ENCODE peak calls at places on chromosomes 7 and 10, in seven cellular contexts. One of them, this sample, is unnamed.

GRCh38 chr10:120891367-120891766 is 40.2 kb downstream of the WDR11 start:
- DNase-seq in neuronal stem cell: no peak
- DNase-seq in IMR-90: peak; percentile 49
- DNase-seq in H1: no peak
- DNase-seq in mesenchymal stem cell: peak; percentile 42
- DNase-seq in mesendoderm: peak; percentile 3
- DNase-seq in H9: no peak
- DNase-seq in this sample: no peak

GRCh38 chr7:47357863-47358262 is 224.0 kb downstream of the TNS3 start:
- DNase-seq in mesendoderm: no peak
- DNase-seq in H9: no peak
- DNase-seq in H1: no peak
- DNase-seq in neuronal stem cell: no peak
- DNase-seq in IMR-90: no peak
- DNase-seq in mesenchymal stem cell: no peak
- DNase-seq in this sample: no peak

GRCh38 chr10:83078160-83078559 is 1061.1 kb upstream of the GHITM start:
- DNase-seq in mesenchymal stem cell: no peak
- DNase-seq in neuronal stem cell: no peak
- DNase-seq in H9: no peak
- DNase-seq in mesendoderm: peak; percentile 57
- DNase-seq in IMR-90: no peak
- DNase-seq in H1: peak; percentile 36
- DNase-seq in this sample: no peak

GRCh38 chr10:29083096-29083495 is 205.8 kb upstream of the LYZL1 start:
- DNase-seq in mesenchymal stem cell: no peak
- DNase-seq in neuronal stem cell: no peak
- DNase-seq in IMR-90: no peak
- DNase-seq in H9: no peak
- DNase-seq in mesendoderm: no peak
- DNase-seq in H1: no peak
- DNase-seq in this sample: no peak

GRCh38 chr7:132776105-132776504 is 199.8 kb upstream of the PLXNA4 start:
- DNase-seq in mesendoderm: no peak
- DNase-seq in IMR-90: no peak
- DNase-seq in H1: no peak
- DNase-seq in neuronal stem cell: no peak
- DNase-seq in H9: no peak
- DNase-seq in mesenchymal stem cell: no peak
- DNase-seq in this sample: no peak

GRCh38 chr10:110336111-110336721 is 31.5 kb upstream of the SMNDC1 start:
- DNase-seq in H1: no peak
- DNase-seq in mesendoderm: peak; percentile 57
- DNase-seq in mesenchymal stem cell: peak; percentile 82
- DNase-seq in neuronal stem cell: peak; percentile 58
- DNase-seq in IMR-90: peak; percentile 98
- DNase-seq in H9: peak; percentile 46
- DNase-seq in this sample: peak; percentile 39

GRCh38 chr7:25763461-25763860 is 388.5 kb upstream of the NFE2L3 start:
- DNase-seq in mesendoderm: no peak
- DNase-seq in H9: no peak
- DNase-seq in H1: no peak
- DNase-seq in mesenchymal stem cell: no peak
- DNase-seq in neuronal stem cell: no peak
- DNase-seq in IMR-90: no peak
- DNase-seq in this sample: peak; percentile 50

GRCh38 chr7:69358163-69358821 is 240.0 kb upstream of the AUTS2 start:
- DNase-seq in neuronal stem cell: no peak
- DNase-seq in H9: peak; percentile 31
- DNase-seq in mesenchymal stem cell: no peak
- DNase-seq in H1: no peak
- DNase-seq in mesendoderm: peak; percentile 45
- DNase-seq in IMR-90: no peak
- DNase-seq in this sample: no peak

GRCh38 chr7:25349283-25349682 is 121.0 kb upstream of the NPVF start:
- DNase-seq in H1: no peak
- DNase-seq in IMR-90: no peak
- DNase-seq in H9: no peak
- DNase-seq in mesendoderm: peak; percentile 18
- DNase-seq in neuronal stem cell: no peak
- DNase-seq in mesenchymal stem cell: no peak
- DNase-seq in this sample: no peak

GRCh38 chr10:80461208-80462183 is 7.4 kb downstream of the TSPAN14 start:
- DNase-seq in IMR-90: no peak
- DNase-seq in mesenchymal stem cell: no peak
- DNase-seq in mesendoderm: no peak
- DNase-seq in H9: no peak
- DNase-seq in H1: no peak
- DNase-seq in neuronal stem cell: no peak
- DNase-seq in this sample: peak; percentile 45

GRCh38 chr7:112144284-112145059 is 61.7 kb downstream of the DOCK4 start:
- DNase-seq in mesenchymal stem cell: no peak
- DNase-seq in neuronal stem cell: no peak
- DNase-seq in IMR-90: peak; percentile 17
- DNase-seq in mesendoderm: no peak
- DNase-seq in H9: no peak
- DNase-seq in H1: no peak
- DNase-seq in this sample: no peak

GRCh38 chr10:59387951-59388431 is 25.6 kb upstream of the FAM13C start:
- DNase-seq in mesenchymal stem cell: peak; percentile 93
- DNase-seq in H1: no peak
- DNase-seq in mesendoderm: no peak
- DNase-seq in IMR-90: peak; percentile 90
- DNase-seq in H9: no peak
- DNase-seq in neuronal stem cell: peak; percentile 80
- DNase-seq in this sample: no peak

GRCh38 chr7:117769085-117769484 is 104.2 kb downstream of the CTTNBP2 start:
- DNase-seq in H1: no peak
- DNase-seq in mesenchymal stem cell: no peak
- DNase-seq in H9: no peak
- DNase-seq in IMR-90: no peak
- DNase-seq in neuronal stem cell: no peak
- DNase-seq in mesendoderm: no peak
- DNase-seq in this sample: no peak

GRCh38 chr7:117771756-117772155 is 101.5 kb downstream of the CTTNBP2 start:
- DNase-seq in H9: no peak
- DNase-seq in neuronal stem cell: no peak
- DNase-seq in H1: no peak
- DNase-seq in mesenchymal stem cell: no peak
- DNase-seq in mesendoderm: no peak
- DNase-seq in IMR-90: no peak
- DNase-seq in this sample: no peak

GRCh38 chr7:117775826-117776623 is 97.2 kb downstream of the CTTNBP2 start:
- DNase-seq in IMR-90: no peak
- DNase-seq in mesendoderm: no peak
- DNase-seq in H9: no peak
- DNase-seq in mesenchymal stem cell: no peak
- DNase-seq in neuronal stem cell: no peak
- DNase-seq in H1: no peak
- DNase-seq in this sample: no peak

GRCh38 chr7:117774943-117775342 is 98.3 kb downstream of the CTTNBP2 start:
- DNase-seq in IMR-90: no peak
- DNase-seq in mesenchymal stem cell: no peak
- DNase-seq in H1: no peak
- DNase-seq in neuronal stem cell: no peak
- DNase-seq in mesendoderm: no peak
- DNase-seq in H9: no peak
- DNase-seq in this sample: no peak

GRCh38 chr7:117772416-117772815 is 100.8 kb downstream of the CTTNBP2 start:
- DNase-seq in mesendoderm: no peak
- DNase-seq in IMR-90: no peak
- DNase-seq in H9: no peak
- DNase-seq in H1: no peak
- DNase-seq in mesenchymal stem cell: no peak
- DNase-seq in neuronal stem cell: no peak
- DNase-seq in this sample: no peak
- H3K18ac ChIP-seq in mesendoderm: no peak overlapping the region
- H3K18ac ChIP-seq in IMR-90: no peak overlapping the region
- H3K18ac ChIP-seq in H9: no peak overlapping the region
- H3K18ac ChIP-seq in H1: no peak overlapping the region
- H3K18ac ChIP-seq in mesenchymal stem cell: no peak overlapping the region
- H3K18ac ChIP-seq in neuronal stem cell: no peak overlapping the region
- H3K18ac ChIP-seq in this sample: no peak overlapping the region

GRCh38 chr7:157900011-157900410 is 563.2 kb downstream of the DNAJB6 start:
- DNase-seq in H1: no peak
- DNase-seq in mesenchymal stem cell: no peak
- DNase-seq in neuronal stem cell: no peak
- DNase-seq in IMR-90: no peak
- DNase-seq in mesendoderm: no peak
- DNase-seq in H9: no peak
- DNase-seq in this sample: no peak

GRCh38 chr7:157898802-157899201 is 562.0 kb downstream of the DNAJB6 start:
- DNase-seq in mesenchymal stem cell: no peak
- DNase-seq in IMR-90: no peak
- DNase-seq in neuronal stem cell: no peak
- DNase-seq in H1: no peak
- DNase-seq in mesendoderm: no peak
- DNase-seq in H9: no peak
- DNase-seq in this sample: no peak

GRCh38 chr7:157895520-157896375 is 558.9 kb downstream of the DNAJB6 start:
- DNase-seq in H9: no peak
- DNase-seq in mesenchymal stem cell: no peak
- DNase-seq in H1: no peak
- DNase-seq in IMR-90: no peak
- DNase-seq in neuronal stem cell: no peak
- DNase-seq in mesendoderm: no peak
- DNase-seq in this sample: no peak

GRCh38 chr7:157897686-157898085 is 560.9 kb downstream of the DNAJB6 start:
- DNase-seq in H9: no peak
- DNase-seq in neuronal stem cell: no peak
- DNase-seq in IMR-90: no peak
- DNase-seq in mesenchymal stem cell: no peak
- DNase-seq in H1: no peak
- DNase-seq in mesendoderm: no peak
- DNase-seq in this sample: no peak

DNA sequence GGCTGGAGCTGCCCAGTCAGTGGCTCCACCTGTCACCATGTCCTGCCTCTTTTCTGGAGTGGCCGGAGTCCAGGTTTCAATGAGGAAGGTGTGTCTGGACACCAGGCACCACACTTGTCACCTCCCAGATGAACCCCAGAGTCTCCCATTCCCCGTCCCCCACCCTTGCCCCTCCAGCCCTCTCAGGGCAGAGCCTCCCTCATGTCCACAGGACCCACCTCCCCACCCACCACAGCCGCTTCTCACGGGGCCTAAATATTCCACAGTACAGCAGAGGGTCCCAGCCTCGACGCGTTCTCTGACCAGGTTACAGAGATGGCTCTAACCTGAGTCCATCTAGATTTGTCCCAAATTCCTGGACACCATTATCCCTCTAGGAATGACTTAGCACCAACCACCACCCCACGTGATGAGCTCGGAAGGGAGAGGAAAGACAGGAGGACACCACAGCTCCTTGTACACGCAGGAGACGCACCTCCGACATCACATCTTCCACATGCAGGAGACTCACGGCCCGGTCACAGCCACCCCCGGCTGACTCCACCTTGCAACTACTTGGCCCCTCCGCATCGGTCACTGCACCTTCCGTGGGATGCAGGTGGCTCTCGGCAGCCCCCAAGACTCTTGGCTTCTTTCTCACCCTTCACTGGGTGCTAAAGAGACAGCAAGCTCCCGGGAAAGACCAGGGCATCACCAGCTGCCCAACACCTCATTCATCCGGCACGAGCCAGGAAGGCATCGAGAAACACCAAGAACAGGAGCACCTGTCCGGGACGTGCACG is 560.2 kb downstream of the DNAJB6 start:
- DNase-seq in mesendoderm: no peak
- DNase-seq in IMR-90: no peak
- DNase-seq in H9: no peak
- DNase-seq in mesenchymal stem cell: no peak
- DNase-seq in neuronal stem cell: no peak
- DNase-seq in H1: no peak
- DNase-seq in this sample: no peak
- H3K18ac ChIP-seq in mesendoderm: no peak overlapping the region
- H3K18ac ChIP-seq in IMR-90: no peak overlapping the region
- H3K18ac ChIP-seq in H9: no peak overlapping the region
- H3K18ac ChIP-seq in mesenchymal stem cell: no peak overlapping the region
- H3K18ac ChIP-seq in neuronal stem cell: peak overlapping the region; percentile 24
- H3K18ac ChIP-seq in H1: no peak overlapping the region
- H3K18ac ChIP-seq in this sample: no peak overlapping the region

DNA sequence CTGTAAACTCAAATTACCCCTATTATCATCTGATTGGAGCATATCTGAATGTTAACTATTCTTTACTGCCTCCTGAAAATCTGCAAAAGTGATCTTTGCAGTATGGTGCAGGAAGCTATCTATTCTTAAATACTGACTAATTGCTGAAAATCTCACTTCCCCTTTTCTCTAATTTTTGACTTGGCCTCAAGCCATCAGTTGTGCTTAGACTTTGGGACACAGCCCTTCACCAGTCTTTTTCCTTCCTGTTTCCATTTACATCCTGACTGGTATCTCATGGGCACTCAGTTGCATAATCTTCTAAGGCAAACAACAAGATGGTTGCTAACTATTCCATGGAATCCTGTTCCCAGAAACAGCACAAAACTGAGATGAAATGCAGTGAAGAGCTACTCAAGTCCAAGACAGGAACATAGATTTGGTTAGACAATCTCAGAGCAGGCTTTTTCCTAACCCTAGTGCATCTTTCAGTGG is 228.5 kb downstream of the SORCS1 start:
- DNase-seq in mesenchymal stem cell: no peak
- DNase-seq in H1: no peak
- DNase-seq in IMR-90: no peak
- DNase-seq in H9: no peak
- DNase-seq in neuronal stem cell: no peak
- DNase-seq in mesendoderm: no peak
- DNase-seq in this sample: no peak
- H3K18ac ChIP-seq in mesenchymal stem cell: no peak overlapping the region
- H3K18ac ChIP-seq in H1: no peak overlapping the region
- H3K18ac ChIP-seq in IMR-90: no peak overlapping the region
- H3K18ac ChIP-seq in H9: no peak overlapping the region
- H3K18ac ChIP-seq in neuronal stem cell: no peak overlapping the region
- H3K18ac ChIP-seq in mesendoderm: no peak overlapping the region
- H3K18ac ChIP-seq in this sample: no peak overlapping the region

GRCh38 chr7:138074121-138074520 is 2.1 kb upstream of the AKR1D1 start:
- DNase-seq in mesenchymal stem cell: no peak
- DNase-seq in mesendoderm: peak; percentile 3
- DNase-seq in H1: no peak
- DNase-seq in H9: no peak
- DNase-seq in IMR-90: no peak
- DNase-seq in neuronal stem cell: no peak
- DNase-seq in this sample: no peak

GRCh38 chr7:138074540-138074939 is 1.7 kb upstream of the AKR1D1 start:
- DNase-seq in mesenchymal stem cell: no peak
- DNase-seq in IMR-90: no peak
- DNase-seq in mesendoderm: no peak
- DNase-seq in H1: no peak
- DNase-seq in neuronal stem cell: no peak
- DNase-seq in H9: no peak
- DNase-seq in this sample: no peak

GRCh38 chr7:138075350-138075749 is 909 bp upstream of the AKR1D1 start:
- DNase-seq in H9: no peak
- DNase-seq in H1: no peak
- DNase-seq in mesenchymal stem cell: no peak
- DNase-seq in IMR-90: no peak
- DNase-seq in mesendoderm: no peak
- DNase-seq in neuronal stem cell: no peak
- DNase-seq in this sample: no peak

GRCh38 chr7:138070908-138071307 is 5.4 kb upstream of the AKR1D1 start:
- DNase-seq in H1: no peak
- DNase-seq in neuronal stem cell: no peak
- DNase-seq in mesendoderm: no peak
- DNase-seq in H9: no peak
- DNase-seq in mesenchymal stem cell: no peak
- DNase-seq in IMR-90: no peak
- DNase-seq in this sample: no peak

GRCh38 chr7:138072726-138073125 is 3.5 kb upstream of the AKR1D1 start:
- DNase-seq in H1: peak; percentile 36
- DNase-seq in mesenchymal stem cell: no peak
- DNase-seq in H9: peak; percentile 66
- DNase-seq in neuronal stem cell: no peak
- DNase-seq in mesendoderm: peak; percentile 65
- DNase-seq in IMR-90: no peak
- DNase-seq in this sample: no peak
- H3K18ac ChIP-seq in H1: peak overlapping the region; percentile 52
- H3K18ac ChIP-seq in mesenchymal stem cell: no peak overlapping the region
- H3K18ac ChIP-seq in H9: no peak overlapping the region
- H3K18ac ChIP-seq in neuronal stem cell: no peak overlapping the region
- H3K18ac ChIP-seq in mesendoderm: no peak overlapping the region
- H3K18ac ChIP-seq in IMR-90: no peak overlapping the region
- H3K18ac ChIP-seq in this sample: no peak overlapping the region

This sample was measured in trophoblast cell.